ENCODE peak calls at places on chromosomes 3 and 15, in eight cellular contexts. D is cardiac fibroblast, E is astrocyte, B is GM23338, C is OCI-LY7, N is choroid plexus epithelial cell, S is GM06990, H is body of pancreas. Y is an unnamed sample.

GRCh38 chr15:34610388-34610787 is 26.9 kb upstream of the GOLGA8B start:
- DNase-seq in D (no peak), E (no peak), B (peak; percentile 52), C (peak; percentile 11), N (peak; percentile 53), S (no peak), H (no peak), Y (peak; percentile 33)

GRCh38 chr3:3705090-3705775 is 94.0 kb upstream of the LRRN1 start:
- DNase-seq in D (no peak), E (peak; percentile 10), B (peak; percentile 48), C (no peak), N (no peak), S (no peak), H (no peak), Y (no peak)

GRCh38 chr15:66775127-66776105 is 73.4 kb downstream of the SMAD6 start:
- DNase-seq in D (peak; percentile 67), E (no peak), B (no peak), C (no peak), N (peak; percentile 72), S (no peak), H (peak; percentile 55), Y (no peak)

GRCh38 chr3:40043444-40043755 is 234.0 kb downstream of the MYRIP start:
- DNase-seq in D (peak; percentile 76), E (peak; percentile 62), B (no peak), C (no peak), N (peak; percentile 38), S (no peak), H (peak; percentile 14), Y (no peak)

GRCh38 chr3:183033746-183034145 is 53.4 kb upstream of the DCUN1D1 start:
- DNase-seq in D (no peak), E (peak; percentile 72), B (no peak), C (no peak), N (peak; percentile 45), S (no peak), H (no peak), Y (no peak)

GRCh38 chr15:84151205-84151931 is 84.2 kb upstream of the GOLGA6L4 start:
- DNase-seq in D (peak; percentile 10), E (peak; percentile 27), B (no peak), C (no peak), N (no peak), S (no peak), H (no peak), Y (no peak)

GRCh38 chr3:115092220-115092791 is 54.8 kb downstream of the ZBTB20 start:
- DNase-seq in D (peak; percentile 81), E (peak; percentile 41), B (peak; percentile 68), C (peak; percentile 51), N (peak; percentile 80), S (no peak), H (peak; percentile 72), Y (peak; percentile 74)

GRCh38 chr15:50907866-50908208 is 646 bp upstream of the AP4E1 start:
- DNase-seq in D (peak; percentile 45), E (peak; percentile 17), B (peak; percentile 68), C (peak; percentile 58), N (peak; percentile 41), S (no peak), H (peak; percentile 39), Y (peak; percentile 65)

GRCh38 chr15:48928877-48929538 is 34.7 kb downstream of the SHC4 start:
- DNase-seq in D (no peak), E (peak; percentile 63), B (no peak), C (no peak), N (no peak), S (no peak), H (no peak), Y (no peak)

GRCh38 chr3:125356140-125357026 is 18.7 kb downstream of the ZNF148 start:
- DNase-seq in D (no peak), E (no peak), B (no peak), C (no peak), N (no peak), S (no peak), H (no peak), Y (no peak)

GRCh38 chr15:78149068-78149804 is at the start of gene IDH3A:
- DNase-seq in D (peak; percentile 98), E (peak; percentile 74), B (peak; percentile 97), C (peak; percentile 97), N (peak; percentile 98), S (peak; percentile 97), H (peak; percentile 100), Y (peak; percentile 99)

GRCh38 chr3:18062289-18063025 is 320.0 kb upstream of the TBC1D5 start:
- DNase-seq in D (no peak), E (peak; percentile 54), B (no peak), C (no peak), N (peak; percentile 35), S (no peak), H (no peak), Y (no peak)

GRCh38 chr3:13866406-13866965 is 13.4 kb downstream of the WNT7A start:
- DNase-seq in D (no peak), E (no peak), B (no peak), C (no peak), N (peak; percentile 11), S (no peak), H (no peak), Y (no peak)

DNA sequence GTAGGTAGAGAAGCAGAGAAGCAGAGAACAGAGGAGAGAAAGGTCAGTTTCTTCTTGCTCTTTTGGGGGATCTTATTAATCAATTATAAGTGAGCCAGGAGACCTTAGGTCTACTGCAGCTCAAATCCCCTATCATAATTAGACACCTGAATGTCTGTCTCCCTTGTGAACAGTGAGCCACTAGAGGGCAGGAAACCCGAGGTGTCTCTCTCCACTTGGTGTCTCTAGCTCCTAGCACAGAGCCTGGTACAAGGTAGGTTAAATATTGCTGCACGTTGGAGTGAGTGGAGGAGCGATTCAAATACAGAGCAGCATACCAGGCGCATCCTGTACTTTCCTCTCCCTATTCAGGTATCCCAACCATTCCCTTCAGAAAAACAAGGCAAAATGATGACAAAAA is 2.0 kb upstream of the ST8SIA2 start:
- DNase-seq in D (peak; percentile 7), E (peak; percentile 28), B (peak; percentile 76), C (peak; percentile 18), N (peak; percentile 27), S (no peak), H (no peak), Y (peak; percentile 42)
- TF ChIP-seq CTCF in D (no peak), E (peak; percentile 56), B (peak; percentile 85), C (peak; percentile 64), N (peak; percentile 40), S (peak; percentile 70), H (peak; percentile 15), Y (peak; percentile 27)

GRCh38 chr15:68057089-68057488 is 3.0 kb downstream of the PIAS1 start:
- DNase-seq in D (no peak), E (no peak), B (no peak), C (no peak), N (no peak), S (no peak), H (no peak), Y (no peak)

GRCh38 chr15:68056097-68056865 is 2.2 kb downstream of the PIAS1 start:
- DNase-seq in D (no peak), E (peak; percentile 42), B (no peak), C (no peak), N (no peak), S (no peak), H (no peak), Y (no peak)

GRCh38 chr15:68059630-68060029 is 5.5 kb downstream of the PIAS1 start:
- DNase-seq in D (no peak), E (no peak), B (no peak), C (no peak), N (no peak), S (no peak), H (no peak), Y (no peak)

GRCh38 chr15:68055224-68055705 is 1.1 kb downstream of the PIAS1 start:
- DNase-seq in D (peak; percentile 48), E (peak; percentile 32), B (peak; percentile 43), C (peak; percentile 87), N (peak; percentile 72), S (peak; percentile 74), H (peak; percentile 32), Y (peak; percentile 95)

DNA sequence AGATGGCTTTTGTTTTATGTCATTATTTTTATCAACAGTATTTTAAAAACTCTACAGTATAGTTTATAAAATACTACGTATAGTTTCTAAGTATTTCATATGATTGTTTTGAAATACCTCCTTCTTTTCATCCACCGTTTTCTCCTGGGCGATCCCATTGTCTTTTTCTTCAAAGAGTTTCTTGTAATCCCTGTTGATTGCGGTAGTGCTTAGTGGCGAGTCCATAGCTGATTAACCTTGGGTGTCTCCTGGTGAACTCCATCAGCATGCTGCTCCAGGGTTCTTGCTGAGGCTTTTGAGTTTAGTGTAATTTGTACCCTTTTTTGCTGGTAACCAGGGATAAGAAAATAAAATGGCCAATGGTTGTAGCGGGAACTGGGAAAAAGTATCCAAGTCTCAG is 3.6 kb downstream of the PIAS1 start:
- DNase-seq in D (no peak), E (no peak), B (peak; percentile 30), C (no peak), N (no peak), S (no peak), H (no peak), Y (no peak)
- H3K4me3 ChIP-seq in D (no peak overlapping the region), E (no peak overlapping the region), B (no peak overlapping the region), C (peak overlapping the region; percentile 8), N (no peak overlapping the region), S (no peak overlapping the region), H (no peak overlapping the region), Y (no peak overlapping the region)

DNA sequence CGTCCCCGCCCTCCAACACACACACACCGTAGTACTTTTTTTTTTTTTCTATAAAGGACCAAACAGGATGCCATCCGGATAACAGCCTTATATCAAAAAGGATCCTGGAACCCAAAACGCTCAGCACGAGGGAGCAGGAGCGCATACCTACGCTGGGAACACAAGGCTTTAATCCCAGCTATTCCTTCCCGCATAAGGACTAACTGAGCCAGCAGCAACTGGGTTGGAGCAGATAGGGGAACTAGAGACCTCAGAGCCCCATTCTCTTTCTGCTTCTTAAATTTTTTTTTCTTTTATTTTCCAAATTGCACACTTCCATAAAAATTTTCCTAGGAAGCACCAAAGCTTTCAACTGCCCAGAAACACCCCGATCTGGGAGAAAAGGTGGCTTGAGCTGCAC is 1.3 kb downstream of the TRANK1 start:
- DNase-seq in D (no peak), E (no peak), B (peak; percentile 47), C (no peak), N (no peak), S (no peak), H (no peak), Y (no peak)
- TF ChIP-seq CTCF in D (no peak), E (no peak), B (no peak), C (no peak), N (no peak), S (no peak), H (no peak), Y (no peak)

GRCh38 chr3:170295586-170295985 is 61.9 kb upstream of the SKIL start:
- DNase-seq in D (no peak), E (no peak), B (no peak), C (no peak), N (peak; percentile 6), S (no peak), H (no peak), Y (no peak)

GRCh38 chr3:170306015-170306414 is 51.5 kb upstream of the SKIL start:
- DNase-seq in D (no peak), E (no peak), B (no peak), C (no peak), N (no peak), S (no peak), H (no peak), Y (no peak)

GRCh38 chr3:170296703-170297102 is 60.8 kb upstream of the SKIL start:
- DNase-seq in D (no peak), E (no peak), B (no peak), C (peak; percentile 58), N (no peak), S (no peak), H (no peak), Y (no peak)

DNA sequence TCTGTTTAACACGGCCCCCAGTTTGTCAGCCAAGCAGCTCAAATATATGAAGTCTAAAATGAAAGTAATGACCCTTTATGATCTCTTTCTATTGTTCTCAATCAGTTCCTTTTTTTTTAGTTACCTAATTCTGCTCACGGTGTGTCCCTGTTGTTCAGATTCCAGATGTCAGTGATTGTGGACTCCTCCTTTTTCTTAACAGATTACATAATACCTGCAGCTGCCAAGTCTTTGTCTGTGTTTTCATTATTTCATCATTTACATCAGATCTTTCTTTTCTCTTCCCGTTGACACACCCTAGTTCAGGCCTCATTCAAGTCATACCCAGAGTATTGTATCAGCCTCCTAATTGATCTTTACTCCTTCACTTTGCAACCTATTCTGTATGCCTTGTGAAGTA is 56.1 kb upstream of the SKIL start:
- DNase-seq in D (peak; percentile 25), E (peak; percentile 52), B (no peak), C (peak; percentile 7), N (peak; percentile 47), S (no peak), H (no peak), Y (no peak)
- H3K4me3 ChIP-seq in D (no peak overlapping the region), E (no peak overlapping the region), B (no peak overlapping the region), C (no peak overlapping the region), N (no peak overlapping the region), S (no peak overlapping the region), H (no peak overlapping the region), Y (no peak overlapping the region)